ENCODE peak calls at places on chromosome 10, in ten cellular contexts. K is activated T-cell treated with anti-CD3 and anti-CD28 coated beads, Interleukin-2, amount 50 U/mL, for 4 hours; R is gastroesophageal sphincter; I is left lung; Z is esophagus mucosa; Q is CD8-positive, alpha-beta T cell; V is aorta; D is effector memory CD8-positive, alpha-beta T cell; H is heart left ventricle; X is activated naive CD8-positive, alpha-beta T cell treated with anti-CD3 and anti-CD28 coated beads, Interleukin-2, amount 10 ng/mL, durations not matched to agents 7 days and 5 days. E is an unnamed sample.

GRCh38 chr10:61166065-61166464 is 222.1 kb upstream of the RHOBTB1 start:
- ATAC-seq in R (no peak), X (no peak), H (peak), Z (no peak), V (no peak), K (no peak), I (no peak), D (no peak), Q (no peak), E (no peak)

GRCh38 chr10:104689105-104689504 is 48.0 kb downstream of the SORCS3 start:
- ATAC-seq in D (no peak), H (no peak), Z (no peak), K (no peak), V (no peak), R (no peak), Q (no peak), I (no peak), X (no peak), E (no peak)

GRCh38 chr10:88181902-88182671 is 318.7 kb downstream of the PTEN start:
- ATAC-seq in I (peak), R (no peak), V (no peak), D (no peak), Q (no peak), Z (no peak), K (no peak), X (no peak), H (no peak), E (peak)

GRCh38 chr10:21184984-21185383 is 287.9 kb upstream of the NEBL start:
- ATAC-seq in Q (no peak), X (no peak), Z (peak), H (no peak), D (no peak), I (no peak), V (no peak), R (no peak), K (no peak), E (no peak)

GRCh38 chr10:665579-666091 is 23.8 kb downstream of the DIP2C start:
- ATAC-seq in Z (no peak), Q (no peak), H (peak), V (peak), D (no peak), X (no peak), R (no peak), K (no peak), I (peak), E (no peak)

GRCh38 chr10:60733189-60733815 is 45.0 kb upstream of the CDK1 start:
- ATAC-seq in R (peak), Z (peak), H (peak), K (peak), X (peak), D (peak), V (peak), I (peak), Q (peak), E (peak)

GRCh38 chr10:35463878-35464277 is 127.6 kb downstream of the CCNY start:
- ATAC-seq in K (no peak), V (no peak), Q (no peak), X (no peak), Z (no peak), H (no peak), R (no peak), D (no peak), I (no peak), E (no peak)

GRCh38 chr10:69037489-69037888 is 48.9 kb downstream of the KIFBP start:
- ATAC-seq in Z (no peak), K (no peak), H (no peak), V (no peak), Q (no peak), I (no peak), D (no peak), R (no peak), X (no peak), E (no peak)

GRCh38 chr10:87053121-87053520 is 33.0 kb downstream of the FAM25A start:
- ATAC-seq in X (no peak), Q (no peak), V (peak), D (no peak), H (peak), K (no peak), R (no peak), I (peak), Z (no peak), E (no peak)

GRCh38 chr10:75743231-75743864 is 311.9 kb downstream of the LRMDA start:
- ATAC-seq in Q (no peak), V (no peak), K (no peak), I (peak), Z (no peak), X (no peak), R (peak), D (no peak), H (no peak), E (no peak)

GRCh38 chr10:118960166-118961090 is 69.1 kb upstream of the NANOS1 start:
- ATAC-seq in Q (no peak), I (no peak), K (no peak), Z (peak), V (no peak), H (no peak), R (peak), D (no peak), X (no peak), E (no peak)

GRCh38 chr10:128178319-128178937 is 52.2 kb upstream of the MKI67 start:
- ATAC-seq in I (peak), D (peak), V (no peak), K (peak), X (peak), Z (no peak), H (no peak), Q (peak), R (no peak), E (peak)